ENCODE peak calls at places on chromosomes 12 and 14, in seven cellular contexts. W is upper lobe of right lung, Y is coronary artery, C is cardiac fibroblast, P is GM10248, O is heart left ventricle, E is A673. T is an unnamed sample.

GRCh38 chr12:113403435-113404415 is at the start of gene SDS:
- DNase-seq in W (no peak), Y (no peak), C (peak; percentile 93), P (no peak), O (peak; percentile 76), E (peak; percentile 26), T (no peak)

GRCh38 chr12:54413284-54414190 is 5.5 kb downstream of the ITGA5 start:
- DNase-seq in W (peak; percentile 83), Y (no peak), C (peak; percentile 53), P (peak; percentile 42), O (peak; percentile 80), E (peak; percentile 89), T (no peak)

GRCh38 chr12:132275110-132275531 is 54.3 kb downstream of the GALNT9 start:
- DNase-seq in W (no peak), Y (no peak), C (peak; percentile 60), P (no peak), O (peak; percentile 51), E (peak; percentile 89), T (no peak)

GRCh38 chr12:98401427-98401826 is 114.0 kb upstream of the TMPO start:
- DNase-seq in W (no peak), Y (no peak), C (no peak), P (no peak), O (no peak), E (no peak), T (no peak)

GRCh38 chr14:93375673-93376156 is 28.7 kb downstream of the COX8C start:
- DNase-seq in W (no peak), Y (no peak), C (no peak), P (peak; percentile 50), O (no peak), E (no peak), T (no peak)

GRCh38 chr14:64766430-64767151 is 62.4 kb downstream of the PLEKHG3 start:
- DNase-seq in W (no peak), Y (no peak), C (no peak), P (no peak), O (no peak), E (no peak), T (no peak)

GRCh38 chr12:57146092-57146491 is 1.3 kb downstream of the LRP1-AS start:
- DNase-seq in W (no peak), Y (no peak), C (no peak), P (no peak), O (no peak), E (no peak), T (no peak)

GRCh38 chr12:71214511-71215285 is 56.9 kb upstream of the TSPAN8 start:
- DNase-seq in W (no peak), Y (no peak), C (no peak), P (no peak), O (no peak), E (no peak), T (no peak)

GRCh38 chr12:6767592-6768384 is 1.6 kb downstream of the PTMS start:
- DNase-seq in W (no peak), Y (no peak), C (peak; percentile 18), P (no peak), O (no peak), E (peak; percentile 43), T (no peak)

GRCh38 chr12:50764861-50765324 is 992 bp downstream of the ATF1 start:
- DNase-seq in W (no peak), Y (no peak), C (peak; percentile 53), P (peak; percentile 29), O (no peak), E (peak; percentile 68), T (no peak)

GRCh38 chr12:105538880-105539279 is 208.4 kb downstream of the C12orf75 start:
- DNase-seq in W (no peak), Y (no peak), C (peak; percentile 45), P (no peak), O (no peak), E (no peak), T (no peak)

GRCh38 chr12:29582156-29582555 is 84.7 kb upstream of the OVCH1 start:
- DNase-seq in W (no peak), Y (no peak), C (no peak), P (no peak), O (no peak), E (no peak), T (no peak)

GRCh38 chr14:106841701-106842100 is 1315.3 kb downstream of the TMEM121 start:
- DNase-seq in W (no peak), Y (no peak), C (no peak), P (no peak), O (no peak), E (no peak), T (no peak)

GRCh38 chr14:106844608-106845285 is 1318.4 kb downstream of the TMEM121 start:
- DNase-seq in W (peak; percentile 88), Y (no peak), C (no peak), P (peak; percentile 77), O (peak; percentile 85), E (peak; percentile 18), T (peak; percentile 77)

GRCh38 chr14:106843376-106843775 is 1317.0 kb downstream of the TMEM121 start:
- DNase-seq in W (no peak), Y (no peak), C (no peak), P (no peak), O (no peak), E (no peak), T (no peak)

GRCh38 chr14:106843951-106844483 is 1317.6 kb downstream of the TMEM121 start:
- DNase-seq in W (peak; percentile 70), Y (no peak), C (no peak), P (peak; percentile 36), O (no peak), E (no peak), T (no peak)

GRCh38 chr14:106842687-106843086 is 1316.3 kb downstream of the TMEM121 start:
- DNase-seq in W (no peak), Y (no peak), C (no peak), P (no peak), O (no peak), E (no peak), T (no peak)
- TF ChIP-seq CTCF in W (peak; percentile 36), Y (no peak), C (peak; percentile 58), P (peak; percentile 53), O (peak; percentile 11), E (peak; percentile 36), T (no peak)

DNA sequence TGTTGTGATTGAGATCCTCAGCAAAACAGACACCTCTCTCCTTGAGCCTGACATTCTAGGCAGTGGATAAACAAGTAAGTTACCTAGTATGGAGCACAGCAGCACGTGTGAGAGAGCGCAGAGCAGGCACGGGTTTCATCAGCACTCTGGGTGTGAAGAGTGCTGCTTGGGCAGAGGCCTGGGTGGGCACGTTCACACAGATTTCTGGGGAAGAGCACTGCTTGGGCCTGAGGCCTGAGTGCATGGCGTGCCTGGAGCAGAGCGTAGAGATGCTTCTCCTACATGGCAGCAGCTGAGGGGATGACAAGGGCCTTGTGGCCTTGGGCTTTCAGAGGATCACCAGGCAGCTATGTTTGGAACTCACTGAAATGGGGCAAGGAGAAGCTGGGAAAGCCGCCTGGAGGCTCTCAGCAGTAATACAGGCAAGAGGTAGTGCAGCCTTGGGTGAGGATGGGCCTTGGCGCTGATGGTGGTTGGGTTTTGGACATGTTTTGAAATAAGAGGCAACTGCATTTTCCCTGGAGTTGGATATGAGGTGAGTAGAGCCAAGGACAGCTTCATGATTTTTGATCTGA is 17.6 kb downstream of the CKB start:
- DNase-seq in W (no peak), Y (peak; percentile 40), C (no peak), P (no peak), O (no peak), E (no peak), T (no peak)
- TF ChIP-seq CTCF in W (no peak), Y (no peak), C (peak; percentile 15), P (no peak), O (no peak), E (no peak), T (no peak)

DNA sequence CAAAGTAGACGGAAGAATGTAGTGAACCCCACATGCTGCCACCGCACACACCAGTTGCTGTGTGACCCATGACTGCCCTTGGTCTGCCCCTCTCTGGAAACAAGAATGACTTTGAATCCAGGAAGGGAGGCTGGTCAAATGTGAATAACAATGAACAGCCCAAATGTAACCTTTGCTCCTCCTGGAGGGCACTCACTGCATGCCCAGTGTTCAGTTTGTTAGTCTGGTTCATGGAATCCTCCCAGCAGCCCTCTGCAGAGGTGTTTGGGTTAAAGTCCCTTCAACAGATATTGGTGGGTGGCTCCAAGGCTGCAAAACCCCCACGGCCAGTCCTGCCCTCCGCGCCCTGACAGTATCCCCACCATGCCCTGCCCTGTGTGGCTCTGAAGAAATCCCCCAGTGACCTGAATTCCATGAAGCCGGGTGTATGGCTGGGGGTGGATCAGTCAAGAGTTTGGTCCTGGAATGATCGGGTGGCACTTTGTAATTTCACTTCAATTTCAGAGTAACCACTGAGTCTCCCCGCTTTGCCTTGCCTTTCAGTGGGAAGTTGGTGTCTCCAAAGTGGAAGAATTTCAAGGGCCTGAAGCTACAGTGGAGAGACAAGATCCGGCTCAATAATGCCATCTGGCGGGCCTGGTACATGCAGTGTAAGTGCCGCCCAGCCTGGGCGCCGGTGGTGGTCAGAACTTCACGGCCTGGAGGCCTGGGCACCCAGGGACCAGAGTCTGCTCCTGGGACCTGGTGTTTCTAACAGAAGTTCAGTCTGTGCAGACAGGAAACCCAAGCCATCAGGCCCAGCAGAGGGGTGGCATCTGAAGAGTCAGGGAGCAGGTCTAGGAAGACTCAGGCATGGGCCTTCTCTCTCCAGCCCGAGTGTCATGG is 47.1 kb downstream of the IL31 start:
- DNase-seq in W (no peak), Y (no peak), C (no peak), P (no peak), O (peak; percentile 52), E (no peak), T (no peak)
- TF ChIP-seq CTCF in W (no peak), Y (no peak), C (no peak), P (no peak), O (peak; percentile 11), E (peak; percentile 37), T (peak; percentile 25)

GRCh38 chr12:30823764-30824163 is 69.0 kb upstream of the CAPRIN2 start:
- DNase-seq in W (no peak), Y (no peak), C (no peak), P (no peak), O (no peak), E (no peak), T (peak; percentile 49)

GRCh38 chr12:30822385-30823139 is 67.8 kb upstream of the CAPRIN2 start:
- DNase-seq in W (peak; percentile 88), Y (peak; percentile 78), C (peak; percentile 56), P (peak; percentile 43), O (peak; percentile 84), E (no peak), T (peak; percentile 87)

GRCh38 chr12:30824311-30824710 is 69.6 kb upstream of the CAPRIN2 start:
- DNase-seq in W (no peak), Y (no peak), C (no peak), P (no peak), O (no peak), E (no peak), T (peak; percentile 60)

GRCh38 chr12:30825341-30825740 is 70.6 kb upstream of the CAPRIN2 start:
- DNase-seq in W (no peak), Y (no peak), C (no peak), P (no peak), O (no peak), E (no peak), T (peak; percentile 81)

DNA sequence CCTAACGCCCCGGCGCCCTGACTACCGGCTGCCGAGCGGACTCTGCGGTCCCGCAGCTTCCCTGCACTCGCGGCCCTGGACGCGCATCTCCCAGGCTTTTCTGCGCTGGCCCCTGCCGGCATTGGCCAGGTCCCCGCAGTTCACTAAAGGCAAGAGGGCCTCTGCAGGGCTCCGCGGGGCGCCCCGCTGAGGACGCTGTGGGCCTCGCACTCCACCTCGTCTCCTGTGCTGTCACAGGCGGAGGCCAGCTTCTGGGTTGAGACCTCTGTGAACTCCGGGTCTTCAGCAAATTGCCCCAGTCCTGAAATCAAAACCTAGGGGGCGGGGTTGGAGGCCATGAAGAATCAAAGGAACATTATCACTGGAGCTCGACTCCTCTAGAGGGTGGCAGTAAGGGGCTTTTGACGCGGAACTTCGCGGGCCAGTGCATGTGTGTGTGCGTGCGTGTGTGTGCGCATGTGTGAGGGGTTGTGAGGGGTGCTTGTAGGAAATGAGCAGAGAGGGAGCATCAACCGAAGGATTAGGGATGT is 68.5 kb upstream of the CAPRIN2 start:
- DNase-seq in W (peak; percentile 72), Y (no peak), C (peak; percentile 9), P (peak; percentile 49), O (no peak), E (no peak), T (peak; percentile 78)
- TF ChIP-seq CTCF in W (peak; percentile 33), Y (no peak), C (peak; percentile 34), P (peak; percentile 29), O (no peak), E (no peak), T (no peak)

T was measured in osteocyte.